ENCODE peak calls at places on chromosomes 1 and 21, in four cellular contexts. J is thyroid gland, S is stomach, G is spleen. L is an unnamed sample. For H3K4me1, the result is how much of the 10 kb centered on the place peaks cover.

GRCh38 chr1:184973308-184974085 is 811 bp downstream of the NIBAN1 start:
- DNase-seq in J (peak), S (peak), G (peak), L (peak)

GRCh38 chr21:15794277-15794912 is 64.6 kb downstream of the USP25 start:
- DNase-seq in J (no peak), S (no peak), G (no peak), L (no peak)

GRCh38 chr1:233613252-233614172 is at the start of gene KCNK1:
- DNase-seq in J (peak), S (peak), G (no peak), L (peak)

GRCh38 chr1:239308701-239309333 is 77.6 kb upstream of the CHRM3 start:
- DNase-seq in J (peak), S (peak), G (no peak), L (no peak)

GRCh38 chr1:214952648-214953047 is 129.9 kb upstream of the KCNK2 start:
- DNase-seq in J (no peak), S (no peak), G (no peak), L (no peak)

GRCh38 chr1:24420547-24420946 is 4.9 kb downstream of the NIPAL3 start:
- DNase-seq in J (no peak), S (no peak), G (no peak), L (no peak)

GRCh38 chr1:156912861-156913808 is 7.3 kb upstream of the LRRC71 start:
- DNase-seq in J (peak), S (no peak), G (no peak), L (no peak)

GRCh38 chr21:28069446-28069845 is 923.2 kb downstream of the LTN1 start:
- DNase-seq in J (no peak), S (no peak), G (no peak), L (no peak)

GRCh38 chr1:34164510-34165381 is at the start of gene CSMD2:
- DNase-seq in J (no peak), S (no peak), G (no peak), L (no peak)

GRCh38 chr1:110874303-110875215 is 1.6 kb downstream of the CD53 start:
- DNase-seq in J (no peak), S (no peak), G (no peak), L (no peak)

GRCh38 chr1:151327903-151328674 is 873 bp upstream of the PI4KB start:
- DNase-seq in J (no peak), S (no peak), G (peak), L (no peak)

GRCh38 chr21:18245493-18245967 is 897 bp downstream of the CHODL start:
- DNase-seq in J (no peak), S (no peak), G (no peak), L (no peak)

GRCh38 chr1:156172696-156173470 is 19.5 kb downstream of the SEMA4A start:
- DNase-seq in J (no peak), S (no peak), G (no peak), L (no peak)

GRCh38 chr1:36306210-36306901 is at the start of gene SH3D21:
- DNase-seq in J (peak), S (peak), G (peak), L (peak)

GRCh38 chr1:245026252-245026651 is 128.5 kb upstream of the KIF26B start:
- DNase-seq in J (no peak), S (no peak), G (no peak), L (no peak)

GRCh38 chr1:8497196-8497878 is 179.4 kb downstream of the SLC45A1 start:
- DNase-seq in J (no peak), S (no peak), G (no peak), L (no peak)

GRCh38 chr1:170075186-170075585 is 691 bp upstream of the KIFAP3 start:
- DNase-seq in J (peak), S (no peak), G (no peak), L (no peak)

GRCh38 chr1:179883739-179884138 is 1.7 kb downstream of the TOR1AIP1 start:
- DNase-seq in J (no peak), S (no peak), G (no peak), L (no peak)

GRCh38 chr1:9591669-9592509 is 3.2 kb downstream of the TMEM201 start:
- DNase-seq in J (no peak), S (no peak), G (peak), L (no peak)

GRCh38 chr1:25695991-25696330 is 79.4 kb downstream of the MAN1C1 start:
- DNase-seq in J (no peak), S (no peak), G (no peak), L (no peak)

GRCh38 chr1:177173976-177174375 is 3.2 kb downstream of the BRINP2 start:
- DNase-seq in J (no peak), S (no peak), G (no peak), L (no peak)

GRCh38 chr1:22410928-22411495 is 40.6 kb upstream of the ZBTB40 start:
- DNase-seq in J (no peak), S (peak), G (no peak), L (no peak)

GRCh38 chr21:36545776-36546511 is 66.0 kb upstream of the CLDN14 start:
- DNase-seq in J (no peak), S (no peak), G (no peak), L (no peak)

GRCh38 chr1:71770121-71770520 is 512.2 kb downstream of the NEGR1 start:
- DNase-seq in J (no peak), S (no peak), G (no peak), L (no peak)

GRCh38 chr1:207882692-207883091 is 28.2 kb downstream of the CD34 start:
- DNase-seq in J (no peak), S (peak), G (no peak), L (no peak)

GRCh38 chr21:40507978-40508377 is 339.0 kb downstream of the DSCAM start:
- DNase-seq in J (no peak), S (no peak), G (no peak), L (no peak)

GRCh38 chr1:246703581-246703980 is 20.6 kb upstream of the SCCPDH start:
- DNase-seq in J (no peak), S (peak), G (no peak), L (no peak)

GRCh38 chr1:179310721-179311120 is 17.1 kb downstream of the SOAT1 start:
- DNase-seq in J (no peak), S (no peak), G (no peak), L (no peak)

GRCh38 chr1:235011599-235012435 is 116.8 kb downstream of the TOMM20 start:
- DNase-seq in J (peak), S (peak), G (peak), L (peak)

GRCh38 chr21:22263890-22264289 is 1265.7 kb downstream of the NCAM2 start:
- DNase-seq in J (no peak), S (no peak), G (no peak), L (no peak)

GRCh38 chr1:243474906-243475305 is 219.1 kb downstream of the SDCCAG8 start:
- DNase-seq in J (no peak), S (no peak), G (no peak), L (no peak)

GRCh38 chr1:183922197-183922596 is 115.3 kb downstream of the COLGALT2 start:
- DNase-seq in J (no peak), S (no peak), G (no peak), L (no peak)

GRCh38 chr21:36330904-36331303 is 10.9 kb downstream of the MORC3 start:
- DNase-seq in J (peak), S (peak), G (no peak), L (no peak)

GRCh38 chr1:155051777-155052398 is 772 bp downstream of the ADAM15 start:
- DNase-seq in J (peak), S (peak), G (peak), L (peak)
- TF ChIP-seq POLR2A in J (no peak), S (no peak), G (no peak), L (peak)

GRCh38 chr1:112619518-112620458 is at the start of gene CAPZA1:
- DNase-seq in J (peak), S (peak), G (peak), L (peak)

GRCh38 chr1:112614460-112615065 is 4.4 kb downstream of the ST7L start:
- DNase-seq in J (no peak), S (no peak), G (no peak), L (no peak)

GRCh38 chr1:112618114-112618720 is 724 bp downstream of the ST7L start:
- DNase-seq in J (no peak), S (no peak), G (no peak), L (no peak)

GRCh38 chr1:112618721-112619517 is at the start of gene ST7L:
- DNase-seq in J (peak), S (peak), G (peak), L (peak)
- H3K4me1 ChIP-seq in J (under half), S (under half), G (half or more), L (half or more)

GRCh38 chr1:43650306-43650941 is 475 bp downstream of the KDM4A start:
- DNase-seq in J (peak), S (peak), G (peak), L (peak)
- TF ChIP-seq POLR2A in J (peak), S (no peak), G (peak), L (peak)

GRCh38 chr1:40722622-40723021 is 31.1 kb downstream of the NFYC start:
- DNase-seq in J (no peak), S (no peak), G (no peak), L (no peak)
- H3K4me1 ChIP-seq in J (half or more), S (under half), G (half or more), L (under half)

DNA sequence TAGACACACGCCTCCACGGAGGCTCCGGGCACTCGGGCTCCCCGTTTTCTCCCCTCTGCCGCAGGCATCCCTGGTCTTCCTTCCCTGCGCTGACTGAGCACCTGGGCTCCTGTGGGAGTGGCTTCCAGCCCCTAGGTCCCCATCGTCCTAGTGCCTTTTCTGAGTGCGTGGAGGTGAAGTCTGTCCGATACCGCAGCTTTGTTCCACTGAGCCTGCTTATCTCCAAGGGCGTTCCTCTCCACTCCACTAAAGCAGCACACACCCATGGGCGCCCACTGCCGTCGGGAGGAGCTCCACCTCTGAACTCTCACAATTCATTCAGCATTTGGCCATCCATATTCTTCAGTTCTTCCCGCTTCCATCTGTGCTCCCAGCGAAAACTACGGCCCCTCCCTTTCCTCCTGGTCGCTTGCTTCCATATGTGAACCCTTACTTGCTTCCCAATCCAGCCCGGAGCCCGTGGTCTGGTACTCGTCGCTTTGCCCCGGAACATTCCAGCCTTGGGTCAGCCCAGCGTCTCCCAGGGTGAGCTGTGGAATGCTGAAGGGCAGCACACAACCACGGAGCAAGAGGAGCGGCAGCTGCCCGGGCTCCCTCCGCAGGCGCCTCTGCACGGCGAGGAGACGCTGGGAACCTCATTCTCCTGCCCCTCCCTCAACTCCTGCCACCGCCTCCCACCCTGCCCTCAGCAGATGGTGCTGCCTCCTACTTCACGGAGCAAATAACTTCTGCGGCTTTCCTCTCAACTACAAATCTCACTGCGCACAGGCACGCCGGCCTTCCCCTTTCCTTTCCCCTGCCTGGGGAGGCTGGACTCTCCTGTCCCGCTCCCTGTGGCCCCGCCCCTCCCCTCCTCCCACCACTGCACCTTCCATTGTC is 27.5 kb downstream of the ATP8B2 start:
- DNase-seq in J (peak), S (peak), G (peak), L (peak)
- TF ChIP-seq POLR2A in J (peak), S (no peak), G (no peak), L (no peak)

GRCh38 chr1:38778051-38778450 is 81.5 kb downstream of the RRAGC start:
- DNase-seq in J (no peak), S (no peak), G (no peak), L (no peak)

GRCh38 chr1:38777464-38777957 is 82.1 kb downstream of the RRAGC start:
- DNase-seq in J (no peak), S (no peak), G (no peak), L (no peak)

GRCh38 chr1:38779491-38779890 is 80.1 kb downstream of the RRAGC start:
- DNase-seq in J (no peak), S (no peak), G (no peak), L (no peak)

GRCh38 chr1:38780133-38780532 is 79.4 kb downstream of the RRAGC start:
- DNase-seq in J (no peak), S (no peak), G (no peak), L (no peak)

GRCh38 chr1:38778521-38778920 is 81.1 kb downstream of the RRAGC start:
- DNase-seq in J (no peak), S (no peak), G (no peak), L (no peak)
- H3K4me1 ChIP-seq in J (under half), S (under half), G (under half), L (under half)

GRCh38 chr1:228424685-228425660 is 8.3 kb upstream of the TRIM17 start:
- DNase-seq in J (no peak), S (no peak), G (peak), L (no peak)
- TF ChIP-seq POLR2A in J (no peak), S (no peak), G (no peak), L (no peak)

GRCh38 chr1:109826930-109827349 is 63.2 kb upstream of the EPS8L3 start:
- DNase-seq in J (no peak), S (no peak), G (peak), L (no peak)

GRCh38 chr1:109827986-109828385 is 64.3 kb upstream of the EPS8L3 start:
- DNase-seq in J (no peak), S (no peak), G (no peak), L (no peak)

GRCh38 chr1:109826446-109826845 is 62.7 kb upstream of the EPS8L3 start:
- DNase-seq in J (no peak), S (no peak), G (no peak), L (no peak)

GRCh38 chr1:109828756-109829505 is 65.2 kb upstream of the EPS8L3 start:
- DNase-seq in J (no peak), S (no peak), G (no peak), L (no peak)

DNA sequence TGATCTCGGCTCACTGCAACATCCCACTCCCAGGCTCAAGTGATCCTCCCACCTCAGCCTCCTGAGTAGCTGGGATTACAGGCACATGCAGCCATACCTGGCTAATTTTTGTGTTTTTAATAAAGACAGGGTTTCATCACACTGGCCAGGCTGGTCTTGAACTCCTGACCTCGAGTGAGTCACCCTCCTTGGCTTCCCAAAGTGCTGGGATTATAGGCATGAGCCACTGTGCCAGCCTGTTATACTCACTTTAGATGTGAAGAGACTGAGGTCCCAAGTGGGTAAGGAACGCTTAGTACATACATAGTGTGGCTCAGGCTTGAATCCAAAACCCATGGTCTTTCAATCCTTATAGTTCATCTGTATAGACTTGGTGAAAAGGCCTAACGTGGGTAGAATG is 63.7 kb upstream of the EPS8L3 start:
- DNase-seq in J (no peak), S (no peak), G (no peak), L (no peak)
- H3K4me1 ChIP-seq in J (under half), S (under half), G (under half), L (under half)

L was measured in heart left ventricle.